ENCODE peak calls at places on chromosomes 16 and 17, in seven cellular contexts. F is stimulated activated CD4-positive, alpha-beta T cell treated with anti-CD3 and anti-CD28 coated beads, Interleukin-15, amount 100 ng/mL, for 24 hours; S is NCI-H2029; H is fibroblast of lung; X is anterior cingulate cortex; B is ELF-1; V is astrocyte of the spinal cord. T is an unnamed sample.
A peak's percentile ranks its signal among the peaks of the same experiment; 100 is the strongest.

GRCh38 chr16:13435415-13435814 is 484.5 kb upstream of the ERCC4 start:
- DNase-seq in F (no peak), S (no peak), H (no peak), X (no peak), B (no peak), V (no peak), T (no peak)

GRCh38 chr16:70804153-70804728 is 3.3 kb upstream of the VAC14 start:
- DNase-seq in F (no peak), S (no peak), H (peak; percentile 85), X (no peak), B (no peak), V (peak; percentile 71), T (peak; percentile 29)

GRCh38 chr16:19316846-19317245 is 31.3 kb downstream of the CLEC19A start:
- DNase-seq in F (no peak), S (no peak), H (no peak), X (no peak), B (no peak), V (no peak), T (no peak)

GRCh38 chr16:49216593-49216992 is 65.0 kb downstream of the CBLN1 start:
- DNase-seq in F (no peak), S (no peak), H (no peak), X (no peak), B (no peak), V (no peak), T (no peak)

GRCh38 chr17:70848785-70849184 is 679.5 kb downstream of the KCNJ2 start:
- DNase-seq in F (no peak), S (no peak), H (peak; percentile 61), X (no peak), B (no peak), V (peak; percentile 82), T (peak; percentile 29)

GRCh38 chr16:70529051-70529777 is 5.6 kb downstream of the SF3B3 start:
- DNase-seq in F (no peak), S (no peak), H (peak; percentile 79), X (no peak), B (no peak), V (peak; percentile 70), T (peak; percentile 49)

GRCh38 chr16:1452530-1452929 is 8.2 kb upstream of the CCDC154 start:
- DNase-seq in F (no peak), S (no peak), H (no peak), X (no peak), B (no peak), V (no peak), T (no peak)

GRCh38 chr16:964696-965395 is 5.9 kb downstream of the LMF1 start:
- DNase-seq in F (peak; percentile 76), S (peak; percentile 33), H (no peak), X (no peak), B (no peak), V (no peak), T (no peak)

GRCh38 chr16:4404247-4404966 is 12.0 kb downstream of the CORO7 start:
- DNase-seq in F (peak; percentile 59), S (no peak), H (no peak), X (peak; percentile 18), B (peak; percentile 92), V (no peak), T (no peak)

GRCh38 chr17:75980188-75981018 is 1.4 kb downstream of the TEN1 start:
- DNase-seq in F (no peak), S (peak; percentile 17), H (no peak), X (no peak), B (no peak), V (no peak), T (no peak)

GRCh38 chr16:10126686-10127085 is 55.5 kb downstream of the GRIN2A start:
- DNase-seq in F (no peak), S (no peak), H (no peak), X (no peak), B (no peak), V (peak; percentile 89), T (peak; percentile 86)

GRCh38 chr17:38563362-38564253 is 42.1 kb downstream of the SRCIN1 start:
- DNase-seq in F (no peak), S (no peak), H (no peak), X (no peak), B (peak; percentile 82), V (no peak), T (no peak)

GRCh38 chr17:69059458-69060205 is 1.1 kb downstream of the ABCA9 start:
- DNase-seq in F (no peak), S (no peak), H (no peak), X (no peak), B (no peak), V (peak; percentile 59), T (no peak)

GRCh38 chr16:12343913-12344312 is 367.4 kb downstream of the SNX29 start:
- DNase-seq in F (no peak), S (no peak), H (no peak), X (no peak), B (no peak), V (no peak), T (no peak)

GRCh38 chr17:81483085-81483861 is 29.3 kb downstream of the ACTG1 start:
- DNase-seq in F (no peak), S (no peak), H (no peak), X (no peak), B (peak; percentile 62), V (peak; percentile 25), T (no peak)